ENCODE peak calls at places on chromosomes 3 and 15, in five cellular contexts. C is cardiac muscle cell; U is uterus; N is transverse colon; S is CD8-positive, alpha-beta T cell. X is an unnamed sample.
A peak's percentile ranks its signal among the peaks of the same experiment; 100 is the strongest.

GRCh38 chr3:139561959-139562676 is 22.6 kb upstream of the RBP1 start:
- DNase-seq in C (peak; percentile 50), S (no peak), U (no peak), N (peak; percentile 27), X (no peak)

GRCh38 chr3:67884345-67884744 is 229.9 kb upstream of the SUCLG2 start:
- DNase-seq in U (no peak), S (no peak), N (no peak), C (no peak), X (no peak)

GRCh38 chr15:32838820-32839219 is 121.0 kb downstream of the GREM1 start:
- DNase-seq in C (no peak), S (no peak), N (no peak), U (no peak), X (no peak)

GRCh38 chr3:186945255-186945823 is 15.0 kb downstream of the ST6GAL1 start:
- DNase-seq in C (peak; percentile 70), N (no peak), U (no peak), S (no peak), X (no peak)

GRCh38 chr3:168424059-168424765 is 328.5 kb upstream of the GOLIM4 start:
- DNase-seq in C (no peak), U (no peak), N (no peak), S (no peak), X (no peak)

GRCh38 chr3:79063629-79064028 is 704.2 kb downstream of the ROBO1 start:
- DNase-seq in S (no peak), C (no peak), U (no peak), N (no peak), X (no peak)

GRCh38 chr3:115436767-115437301 is 186.5 kb upstream of the GAP43 start:
- DNase-seq in U (no peak), N (no peak), S (no peak), C (no peak), X (no peak)

GRCh38 chr3:46848271-46849097 is 14.8 kb downstream of the MYL3 start:
- DNase-seq in U (no peak), S (peak; percentile 28), N (no peak), C (no peak), X (peak; percentile 61)

GRCh38 chr15:95826831-95827230 is 503.7 kb upstream of the NR2F2 start:
- DNase-seq in C (no peak), U (no peak), S (no peak), N (no peak), X (no peak)

GRCh38 chr3:25885544-25885943 is 95.7 kb downstream of the OXSM start:
- DNase-seq in U (no peak), C (no peak), N (no peak), S (no peak), X (no peak)

GRCh38 chr3:106827515-106828213 is 549.6 kb upstream of the CCDC54 start:
- DNase-seq in S (no peak), U (no peak), N (no peak), C (no peak), X (no peak)

GRCh38 chr3:9398715-9399708 is 1.6 kb downstream of the SETD5 start:
- DNase-seq in S (peak; percentile 16), C (peak; percentile 45), U (no peak), N (no peak), X (no peak)
- H3K4me1 ChIP-seq in S (peaks cover 67% of the 10 kb centered on the region), C (peaks cover 55% of the 10 kb centered on the region), U (peaks cover 32% of the 10 kb centered on the region), N (peaks cover 54% of the 10 kb centered on the region), X (peaks cover 82% of the 10 kb centered on the region)

GRCh38 chr3:31065765-31066164 is 171.3 kb upstream of the GADL1 start:
- DNase-seq in S (no peak), C (no peak), U (no peak), N (no peak), X (no peak)

GRCh38 chr3:31064021-31064420 is 169.6 kb upstream of the GADL1 start:
- DNase-seq in C (no peak), S (no peak), N (no peak), U (no peak), X (no peak)

DNA sequence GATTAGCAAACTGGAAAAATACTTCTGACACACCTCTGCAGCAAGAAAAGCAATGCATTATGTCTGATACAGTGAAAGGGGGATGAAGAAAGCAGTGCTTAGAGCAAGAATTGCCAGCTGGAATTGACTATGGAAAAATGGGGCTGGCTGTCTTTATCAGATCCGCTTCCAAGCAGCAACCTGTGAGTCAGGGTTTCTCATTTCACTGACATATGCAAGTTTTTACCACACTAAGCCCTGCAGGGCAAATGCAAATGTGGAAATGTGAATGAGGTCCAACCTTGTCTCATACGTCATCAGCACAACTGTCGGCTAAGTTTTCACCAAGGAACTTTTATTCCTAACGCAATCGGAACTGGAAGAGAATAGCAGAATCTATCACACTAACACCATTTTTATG is 172.5 kb upstream of the GADL1 start:
- DNase-seq in S (no peak), N (no peak), U (peak; percentile 36), C (no peak), X (no peak)
- H3K27ac ChIP-seq in S (no peak overlapping the region), N (no peak overlapping the region), U (no peak overlapping the region), C (no peak overlapping the region), X (no peak overlapping the region)

DNA sequence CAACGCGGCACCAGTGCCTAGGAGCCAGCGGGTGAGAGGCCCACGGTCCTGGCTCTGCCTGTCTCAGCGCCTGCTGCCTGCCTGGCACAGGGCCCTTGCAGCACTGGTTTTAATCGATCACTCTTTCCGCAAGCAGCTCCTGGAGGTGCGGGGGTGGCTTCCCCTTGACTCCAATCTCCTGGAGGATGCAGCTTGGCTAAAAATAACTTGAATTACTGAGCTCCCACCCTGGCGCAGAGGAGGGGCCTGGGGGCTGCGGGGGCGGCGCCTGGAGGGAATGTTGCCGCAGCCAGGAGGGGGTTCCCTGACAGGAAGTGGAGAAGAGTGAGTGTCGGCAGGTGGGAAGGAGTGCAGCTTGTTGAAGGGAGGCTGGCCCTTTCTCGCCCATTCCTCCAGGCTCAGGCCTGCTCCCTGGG is 9.9 kb upstream of the RPL29 start:
- DNase-seq in N (no peak), C (peak; percentile 91), U (peak; percentile 73), S (no peak), X (no peak)
- H3K4me3 ChIP-seq in N (no peak overlapping the region), C (no peak overlapping the region), U (no peak overlapping the region), S (no peak overlapping the region), X (peak overlapping the region; percentile 34)

DNA sequence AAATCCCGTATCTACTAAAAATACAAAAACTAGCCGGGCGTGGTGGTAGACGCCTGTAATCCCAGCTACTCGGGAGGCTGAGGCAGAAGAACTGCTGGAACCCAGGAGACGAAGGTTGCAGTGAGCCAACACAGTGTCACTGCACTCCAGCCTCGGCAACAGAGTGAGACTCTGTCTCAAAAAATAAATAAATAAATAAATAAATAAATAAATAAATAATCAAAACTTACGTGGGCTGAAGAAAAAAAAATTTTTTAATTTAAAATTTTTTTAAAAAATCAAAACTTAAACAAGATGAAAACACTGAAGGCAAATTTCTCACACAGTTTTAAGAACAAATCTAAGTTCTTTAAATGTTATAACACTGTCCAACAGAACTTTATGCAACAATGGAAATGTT is 14.4 kb downstream of the MSL2 start:
- DNase-seq in C (no peak), N (no peak), U (no peak), S (no peak), X (no peak)
- H3K4me1 ChIP-seq in C (no peaks in the 10 kb centered on the region), N (peaks cover 24% of the 10 kb centered on the region), U (peaks cover 8% of the 10 kb centered on the region), S (peaks cover 86% of the 10 kb centered on the region), X (peaks cover 96% of the 10 kb centered on the region)

GRCh38 chr3:123066599-123066895 is 278 bp upstream of the PDIA5 start:
- DNase-seq in N (no peak), U (no peak), C (no peak), S (no peak), X (no peak)
- H3K27ac ChIP-seq in N (peak overlapping the region; percentile 87), U (peak overlapping the region; percentile 60), C (no peak overlapping the region), S (no peak overlapping the region), X (peak overlapping the region; percentile 89)

DNA sequence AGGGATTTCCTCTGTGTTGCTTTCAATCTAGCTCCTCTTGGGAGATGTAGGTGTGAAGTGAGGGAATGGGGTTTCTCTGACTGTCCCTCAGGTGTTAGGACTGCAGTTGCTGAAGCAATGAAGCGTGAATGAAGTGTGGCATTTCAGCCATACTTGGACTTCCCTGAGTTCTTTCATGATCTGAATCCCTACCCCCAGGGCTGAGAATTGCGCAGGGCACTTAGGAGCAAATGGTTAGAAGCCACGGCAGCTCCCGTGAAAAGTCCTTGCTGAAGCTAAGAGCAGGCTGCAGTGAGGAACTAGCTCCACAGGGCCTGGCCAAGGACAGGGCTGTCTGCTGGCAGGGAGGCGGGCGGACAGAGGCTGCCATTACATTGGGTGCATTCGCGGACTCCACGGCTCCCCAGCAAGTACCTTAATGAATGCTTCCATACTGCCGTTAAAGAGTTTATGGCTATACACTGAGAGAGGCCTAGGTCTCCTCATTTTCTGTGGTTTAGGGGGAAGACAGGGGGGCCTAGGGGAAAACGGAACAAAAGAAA is 69.0 kb upstream of the RAD18 start:
- DNase-seq in C (no peak), N (no peak), U (no peak), S (no peak), X (no peak)
- H3K4me3 ChIP-seq in C (no peak overlapping the region), N (no peak overlapping the region), U (no peak overlapping the region), S (no peak overlapping the region), X (no peak overlapping the region)

X was measured in left ventricle myocardium inferior.